ENCODE peak calls at places on chromosomes 6 and 20, in five cellular contexts. F is transverse colon; E is CD8-positive, alpha-beta memory T cell; M is right cardiac atrium; Z is lower lobe of right lung. X is an unnamed sample.

GRCh38 chr6:25671652-25672051 is 19.6 kb downstream of the SCGN start:
- DNase-seq in F (no peak), E (no peak), M (no peak), Z (no peak), X (no peak)

GRCh38 chr6:98566126-98566525 is 268.2 kb upstream of the POU3F2 start:
- DNase-seq in E (no peak), Z (no peak), F (no peak), M (no peak), X (no peak)

GRCh38 chr6:31969712-31970603 is 2.0 kb downstream of the DXO start:
- DNase-seq in Z (peak; percentile 39), M (no peak), E (no peak), F (no peak), X (peak; percentile 65)

GRCh38 chr6:107560657-107561056 is 70.7 kb downstream of the SOBP start:
- DNase-seq in M (no peak), F (no peak), Z (no peak), E (no peak), X (no peak)

GRCh38 chr6:163314791-163315404 is 99.6 kb upstream of the QKI start:
- DNase-seq in Z (no peak), F (no peak), E (no peak), M (no peak), X (no peak)

GRCh38 chr20:43926691-43927090 is 12.0 kb downstream of the TOX2 start:
- DNase-seq in M (no peak), Z (no peak), E (no peak), F (no peak), X (no peak)

GRCh38 chr6:130557481-130558112 is 191.8 kb downstream of the TMEM200A start:
- DNase-seq in F (no peak), M (no peak), E (no peak), Z (no peak), X (no peak)

GRCh38 chr6:168035098-168035660 is 37.7 kb downstream of the KIF25 start:
- DNase-seq in Z (peak; percentile 72), M (peak; percentile 64), E (no peak), F (peak; percentile 59), X (peak; percentile 86)

GRCh38 chr6:80543598-80544181 is 437.2 kb downstream of the BCKDHB start:
- DNase-seq in E (no peak), M (no peak), F (no peak), Z (no peak), X (no peak)

GRCh38 chr20:13286600-13286999 is 65.5 kb downstream of the ISM1 start:
- DNase-seq in F (no peak), M (no peak), E (no peak), Z (peak; percentile 74), X (no peak)

GRCh38 chr20:25269057-25269832 is 21.4 kb downstream of the PYGB start:
- DNase-seq in E (no peak), F (no peak), M (no peak), Z (no peak), X (no peak)

GRCh38 chr20:25623225-25623735 is 534 bp downstream of the NANP start:
- DNase-seq in F (peak; percentile 51), Z (peak; percentile 64), M (peak; percentile 46), E (peak; percentile 13), X (peak; percentile 62)

DNA sequence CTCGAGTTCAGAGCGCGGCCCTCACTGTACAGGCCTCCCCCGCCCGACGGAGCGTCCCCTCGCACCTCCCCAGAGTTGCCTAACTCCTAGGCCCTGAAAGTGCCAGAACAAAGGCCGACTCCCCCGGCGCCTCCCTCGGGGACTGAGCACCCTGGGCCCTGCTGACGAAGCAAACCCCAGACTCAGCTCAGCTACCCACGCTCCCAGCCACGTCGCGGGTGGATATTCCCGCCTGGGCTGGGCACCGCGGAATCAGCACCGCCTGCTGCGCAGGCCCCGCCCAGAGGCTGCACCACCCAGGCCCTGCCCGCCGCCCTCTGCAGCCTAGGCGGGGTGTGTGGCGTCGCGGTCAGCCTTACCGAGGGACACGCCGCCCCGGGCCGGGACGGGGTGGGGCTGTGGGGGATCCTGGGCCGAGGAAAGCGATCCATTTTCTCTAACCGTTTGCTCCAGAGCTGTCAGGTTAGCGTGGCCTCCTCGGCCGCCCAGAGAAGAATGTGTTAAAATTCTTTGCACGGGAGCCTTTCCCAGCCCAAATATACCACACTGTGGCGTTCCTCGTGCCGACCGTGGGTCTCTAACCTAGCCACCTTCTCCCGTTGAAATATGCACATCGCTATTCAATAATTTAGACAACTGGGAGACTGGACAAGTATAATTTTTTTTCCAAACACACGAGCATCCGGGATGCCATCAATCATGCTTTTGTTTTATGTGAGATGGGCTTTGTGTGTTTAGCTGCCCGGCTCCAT is 31.4 kb downstream of the TFAP2A start:
- DNase-seq in E (no peak), Z (no peak), M (no peak), F (no peak), X (no peak)
- H3K4me3 ChIP-seq in E (no peak overlapping the region), Z (no peak overlapping the region), M (peak overlapping the region; percentile 13), F (no peak overlapping the region), X (no peak overlapping the region)

DNA sequence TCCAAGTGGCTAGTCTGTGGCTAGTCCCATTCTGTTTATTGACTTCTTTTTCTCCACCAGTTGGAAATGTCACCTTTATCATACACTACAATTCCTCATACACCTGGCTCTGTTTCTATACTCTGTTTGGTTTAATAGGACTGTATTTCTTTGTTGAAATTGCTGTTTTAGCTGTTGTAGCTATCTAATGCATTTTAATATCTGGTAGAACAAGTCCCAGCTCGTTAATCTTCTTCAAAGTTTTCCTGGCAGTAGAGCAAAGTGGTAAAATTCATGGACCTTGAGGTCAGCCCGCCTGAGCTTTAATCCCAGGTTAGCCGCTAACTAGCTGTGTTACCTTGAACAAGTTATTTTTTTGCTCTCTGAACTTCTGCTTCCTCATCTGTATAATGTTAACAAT is 9.9 kb upstream of the ASXL1 start:
- DNase-seq in M (no peak), F (peak; percentile 3), E (no peak), Z (no peak), X (no peak)
- H3K4me3 ChIP-seq in M (no peak overlapping the region), F (no peak overlapping the region), E (no peak overlapping the region), Z (no peak overlapping the region), X (no peak overlapping the region)

GRCh38 chr6:47414517-47415167 is 62.9 kb upstream of the CD2AP start:
- DNase-seq in E (no peak), F (no peak), M (no peak), Z (no peak), X (no peak)
- H3K4me3 ChIP-seq in E (peak overlapping the region; percentile 55), F (no peak overlapping the region), M (peak overlapping the region; percentile 54), Z (peak overlapping the region; percentile 54), X (peak overlapping the region; percentile 47)

GRCh38 chr6:119467478-119468081 is 118.0 kb upstream of the MAN1A1 start:
- DNase-seq in E (no peak), Z (no peak), M (no peak), F (no peak), X (no peak)
- H3K4me3 ChIP-seq in E (no peak overlapping the region), Z (no peak overlapping the region), M (peak overlapping the region; percentile 32), F (no peak overlapping the region), X (no peak overlapping the region)

GRCh38 chr6:43768506-43768860 is 1.5 kb upstream of the VEGFA start:
- DNase-seq in Z (peak; percentile 2), M (no peak), E (no peak), F (no peak), X (peak; percentile 17)

GRCh38 chr6:43767553-43768505 is 2.2 kb upstream of the VEGFA start:
- DNase-seq in F (no peak), E (no peak), M (no peak), Z (peak; percentile 36), X (peak; percentile 64)

GRCh38 chr6:43769526-43770416 is at the start of gene VEGFA:
- DNase-seq in E (peak; percentile 84), Z (peak; percentile 93), F (peak; percentile 92), M (peak; percentile 91), X (peak; percentile 95)

GRCh38 chr6:43770417-43771209 is 602 bp downstream of the VEGFA start:
- DNase-seq in M (peak; percentile 85), F (peak; percentile 66), E (no peak), Z (peak; percentile 85), X (peak; percentile 88)

GRCh38 chr6:43768983-43769525 is 957 bp upstream of the VEGFA start:
- DNase-seq in M (peak; percentile 87), Z (peak; percentile 49), F (no peak), E (no peak), X (peak; percentile 91)
- H3K4me3 ChIP-seq in M (no peak overlapping the region), Z (no peak overlapping the region), F (no peak overlapping the region), E (no peak overlapping the region), X (no peak overlapping the region)

GRCh38 chr6:36743032-36743431 is 45.4 kb downstream of the RAB44 start:
- DNase-seq in F (peak; percentile 50), Z (no peak), M (no peak), E (no peak), X (no peak)
- H3K4me3 ChIP-seq in F (no peak overlapping the region), Z (no peak overlapping the region), M (no peak overlapping the region), E (no peak overlapping the region), X (no peak overlapping the region)

GRCh38 chr20:62176866-62177265 is 6.0 kb upstream of the MTG2 start:
- DNase-seq in Z (no peak), M (no peak), E (no peak), F (no peak), X (no peak)
- H3K4me3 ChIP-seq in Z (no peak overlapping the region), M (no peak overlapping the region), E (no peak overlapping the region), F (no peak overlapping the region), X (no peak overlapping the region)

GRCh38 chr20:46119028-46119546 is 973 bp downstream of the CD40 start:
- DNase-seq in M (no peak), F (no peak), Z (no peak), E (no peak), X (peak; percentile 39)
- H3K4me3 ChIP-seq in M (peak overlapping the region; percentile 54), F (no peak overlapping the region), Z (peak overlapping the region; percentile 56), E (no peak overlapping the region), X (peak overlapping the region; percentile 42)

DNA sequence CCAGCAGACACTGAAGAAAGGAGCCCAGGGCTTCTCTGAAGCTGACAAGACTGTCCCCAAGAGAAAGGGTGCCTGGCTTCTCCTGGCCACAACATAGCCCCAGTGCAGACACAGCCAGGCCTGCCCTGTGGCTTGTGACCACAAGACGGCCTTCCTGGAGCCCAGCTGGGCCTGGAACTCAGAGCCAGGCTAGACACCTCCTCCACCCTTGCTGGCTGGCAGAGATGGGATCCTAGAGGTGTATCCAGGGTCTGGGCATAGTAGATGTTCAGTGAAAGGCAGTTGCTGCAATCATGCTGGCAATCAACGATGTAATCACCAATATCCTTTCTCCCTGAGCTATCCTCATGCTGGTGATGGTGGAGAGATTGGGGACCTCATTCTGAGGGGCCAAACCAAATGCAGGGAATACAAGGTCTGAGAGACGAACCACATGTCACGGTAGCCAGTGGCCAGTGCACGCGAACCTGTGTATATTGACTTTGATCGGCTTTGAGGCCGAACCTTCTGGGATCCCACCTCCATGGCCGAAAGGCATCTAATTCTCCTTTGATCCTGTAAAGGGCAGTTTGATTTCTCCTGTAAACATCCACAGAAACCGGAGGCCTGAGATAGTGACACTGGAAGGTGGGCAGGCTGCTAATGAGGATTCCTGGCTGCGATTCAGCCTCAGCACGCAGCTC is 115.2 kb downstream of the PSMB1 start:
- DNase-seq in Z (no peak), E (no peak), M (no peak), F (no peak), X (peak; percentile 19)
- H3K4me3 ChIP-seq in Z (peak overlapping the region; percentile 33), E (no peak overlapping the region), M (no peak overlapping the region), F (no peak overlapping the region), X (no peak overlapping the region)